ENCODE peak calls at places on chromosomes 7 and 10, in five cellular contexts. A, B, D, M and I are unnamed samples.

GRCh38 chr7:91892821-91893340 is 12.4 kb upstream of the MTERF1 start:
- DNase-seq in D (no peak), B (peak), M (no peak), A (no peak), I (no peak)

GRCh38 chr7:71775648-71776047 is 636.5 kb downstream of the CALN1 start:
- DNase-seq in M (no peak), B (no peak), D (peak), A (no peak), I (no peak)

GRCh38 chr7:64504581-64505120 is 58.2 kb downstream of the ZNF680 start:
- DNase-seq in A (no peak), M (no peak), B (no peak), D (no peak), I (no peak)

GRCh38 chr7:4845740-4846142 is 16.1 kb downstream of the PAPOLB start:
- DNase-seq in B (no peak), M (no peak), A (no peak), D (no peak), I (no peak)

GRCh38 chr7:126185959-126186580 is 1066.7 kb downstream of the GRM8 start:
- DNase-seq in A (no peak), M (no peak), D (no peak), B (no peak), I (no peak)

GRCh38 chr10:43623351-43623750 is 17.1 kb downstream of the ZNF485 start:
- DNase-seq in D (no peak), M (no peak), A (no peak), B (no peak), I (no peak)

GRCh38 chr7:150755473-150756099 is 18.4 kb downstream of the GIMAP5 start:
- DNase-seq in M (no peak), B (no peak), D (no peak), A (no peak), I (no peak)

GRCh38 chr10:70858759-70859158 is 29.6 kb downstream of the PCBD1 start:
- DNase-seq in A (no peak), D (no peak), B (no peak), M (no peak), I (no peak)

GRCh38 chr7:32496052-32496813 is 944 bp downstream of the AVL9 start:
- DNase-seq in M (no peak), A (no peak), D (no peak), B (no peak), I (no peak)

GRCh38 chr7:113694149-113694548 is 224.7 kb downstream of the PPP1R3A start:
- DNase-seq in A (no peak), M (no peak), B (no peak), D (no peak), I (no peak)

GRCh38 chr7:128783143-128783799 is 7.7 kb upstream of the OPN1SW start:
- DNase-seq in D (peak), M (peak), A (no peak), B (no peak), I (no peak)

GRCh38 chr7:76011437-76011836 is 17.0 kb upstream of the TMEM120A start:
- DNase-seq in M (no peak), D (peak), A (no peak), B (no peak), I (no peak)

GRCh38 chr7:152911904-152912303 is 152.4 kb downstream of the ACTR3B start:
- DNase-seq in D (no peak), A (no peak), B (no peak), M (no peak), I (no peak)

GRCh38 chr10:95552680-95553342 is 8.4 kb downstream of the SORBS1 start:
- DNase-seq in B (peak), A (peak), M (no peak), D (no peak), I (no peak)

GRCh38 chr7:73332447-73332846 is 4.5 kb downstream of the FKBP6 start:
- DNase-seq in A (no peak), D (no peak), B (no peak), M (no peak), I (no peak)

GRCh38 chr7:65722361-65722792 is 150.5 kb upstream of the VKORC1L1 start:
- DNase-seq in D (no peak), A (no peak), B (peak), M (no peak), I (no peak)

GRCh38 chr10:98055875-98056516 is 25.6 kb upstream of the CRTAC1 start:
- DNase-seq in A (no peak), M (no peak), B (peak), D (no peak), I (peak)

GRCh38 chr10:84600947-84601346 is 272.6 kb downstream of the CCSER2 start:
- DNase-seq in B (no peak), M (no peak), A (no peak), D (no peak), I (no peak)

GRCh38 chr7:92586403-92586802 is 3.8 kb downstream of the FAM133B start:
- DNase-seq in M (no peak), B (no peak), A (no peak), D (no peak), I (no peak)

GRCh38 chr10:116470768-116471415 is 43.2 kb downstream of the PNLIPRP3 start:
- DNase-seq in M (no peak), B (peak), D (no peak), A (no peak), I (no peak)

GRCh38 chr10:110676016-110676415 is 31.9 kb downstream of the RBM20 start:
- DNase-seq in B (no peak), D (no peak), A (no peak), M (no peak), I (no peak)

GRCh38 chr7:5284304-5285281 is 1.9 kb downstream of the SLC29A4 start:
- DNase-seq in D (no peak), A (no peak), B (peak), M (no peak), I (no peak)

GRCh38 chr7:26620352-26620751 is 244.0 kb downstream of the SKAP2 start:
- DNase-seq in A (no peak), M (no peak), B (peak), D (no peak), I (peak)

GRCh38 chr10:70887804-70888800 is at the start of gene PCBD1:
- DNase-seq in A (peak), M (peak), D (no peak), B (peak), I (no peak)

GRCh38 chr10:132371641-132372081 is 25.3 kb upstream of the PWWP2B start:
- DNase-seq in B (peak), M (no peak), D (no peak), A (no peak), I (no peak)

GRCh38 chr10:86972613-86973380 is 4.5 kb downstream of the ADIRF start:
- DNase-seq in B (no peak), D (no peak), M (no peak), A (no peak), I (no peak)

GRCh38 chr7:130732980-130733865 is 784 bp downstream of the KLF14 start:
- DNase-seq in B (no peak), M (peak), A (no peak), D (no peak), I (no peak)

GRCh38 chr7:33854951-33855350 is 50.4 kb upstream of the BMPER start:
- DNase-seq in B (peak), A (peak), D (no peak), M (no peak), I (peak)

GRCh38 chr7:121872831-121873764 is at the start of gene PTPRZ1:
- DNase-seq in A (no peak), M (no peak), B (no peak), D (no peak), I (no peak)

GRCh38 chr10:87956055-87956454 is 92.6 kb downstream of the PTEN start:
- DNase-seq in D (no peak), M (no peak), B (no peak), A (no peak), I (no peak)

GRCh38 chr7:90645784-90646183 is 49.7 kb downstream of the CDK14 start:
- DNase-seq in B (no peak), D (no peak), M (no peak), A (no peak), I (no peak)

GRCh38 chr10:5395168-5395567 is 9.5 kb downstream of the TUBAL3 start:
- DNase-seq in A (no peak), D (no peak), B (no peak), M (no peak), I (no peak)

GRCh38 chr7:130365511-130366441 is 14.5 kb upstream of the CPA1 start:
- DNase-seq in B (peak), M (no peak), D (no peak), A (peak), I (no peak)

GRCh38 chr10:58027431-58027830 is 240.3 kb downstream of the IPMK start:
- DNase-seq in D (no peak), A (no peak), M (no peak), B (no peak), I (no peak)

GRCh38 chr7:134502463-134502862 is 24.9 kb upstream of the AKR1B10 start:
- DNase-seq in M (no peak), D (no peak), B (peak), A (no peak), I (no peak)

GRCh38 chr10:116521424-116522305 is 24.1 kb upstream of the PNLIP start:
- DNase-seq in B (peak), D (no peak), M (no peak), A (no peak), I (no peak)

GRCh38 chr10:131117011-131117410 is 194.5 kb downstream of the TCERG1L start:
- DNase-seq in B (no peak), M (no peak), A (no peak), D (no peak), I (no peak)
- TF ChIP-seq CTCF in B (no peak), M (no peak), A (no peak), D (no peak), I (no peak)

GRCh38 chr7:106283831-106284515 is 810 bp downstream of the NAMPT start:
- DNase-seq in B (peak), M (peak), D (no peak), A (no peak), I (no peak)
- H3K4me3 ChIP-seq in B (peak), M (peak), D (peak), A (peak), I (peak)

GRCh38 chr10:17599089-17599488 is 18.1 kb downstream of the HACD1 start:
- DNase-seq in D (no peak), B (peak), A (no peak), M (no peak), I (no peak)
- TF ChIP-seq CTCF in D (peak), B (peak), A (peak), M (no peak), I (peak)

GRCh38 chr7:35255417-35255798 is 1.5 kb upstream of the TBX20 start:
- DNase-seq in A (no peak), B (no peak), D (no peak), M (no peak), I (no peak)

GRCh38 chr7:35255909-35256876 is 2.3 kb upstream of the TBX20 start:
- DNase-seq in M (no peak), A (no peak), D (no peak), B (no peak), I (no peak)

GRCh38 chr7:35253182-35253679 is 669 bp downstream of the TBX20 start:
- DNase-seq in D (no peak), M (no peak), B (no peak), A (no peak), I (no peak)

GRCh38 chr7:35253680-35254495 is at the start of gene TBX20:
- DNase-seq in B (no peak), A (peak), D (no peak), M (peak), I (no peak)

DNA sequence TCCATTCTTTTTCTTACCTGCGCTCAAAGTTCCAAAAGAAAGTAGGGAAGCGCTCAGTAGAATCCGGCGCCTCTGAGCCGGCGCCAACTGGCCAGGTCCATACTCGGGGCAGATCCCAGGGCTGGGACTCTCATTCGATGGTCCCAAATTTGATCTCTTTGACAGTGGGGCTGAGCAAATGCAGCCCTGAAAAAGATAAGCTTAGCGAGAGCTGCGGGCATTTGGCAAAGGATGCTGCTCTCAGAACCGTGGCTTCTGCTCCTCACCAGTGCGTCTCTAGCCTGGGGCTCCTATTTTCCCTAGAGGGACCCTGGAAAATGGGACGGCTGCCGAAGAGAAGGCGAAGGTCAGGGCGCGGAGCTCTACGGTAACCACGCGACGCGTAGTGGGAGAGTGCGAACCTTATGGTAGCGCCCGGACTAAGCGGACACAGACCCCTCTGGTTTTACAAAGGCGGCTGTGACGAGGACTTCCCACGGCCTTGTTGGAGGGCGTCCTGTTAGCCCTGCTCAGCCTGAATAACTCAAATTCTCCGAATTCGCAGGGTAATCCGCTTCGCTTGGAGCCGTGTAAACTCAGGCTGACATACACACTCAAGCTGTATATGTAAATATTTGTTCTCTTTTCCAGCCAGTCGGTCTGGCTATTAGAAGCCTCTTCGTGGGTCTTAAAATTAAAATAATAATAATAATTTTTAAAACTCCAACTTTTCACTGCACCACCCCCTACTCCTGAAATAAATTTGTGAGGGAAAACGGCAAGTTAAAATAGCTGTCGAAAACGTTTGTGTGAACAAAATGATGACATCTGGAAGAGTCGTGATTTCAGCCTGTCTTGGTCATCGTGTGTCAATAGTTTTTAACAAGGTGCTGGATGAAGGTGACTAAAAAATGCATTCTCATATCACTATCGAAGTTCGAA is 856 bp upstream of the TBX20 start:
- DNase-seq in A (no peak), B (no peak), D (no peak), M (no peak), I (no peak)
- H3K4me3 ChIP-seq in A (no peak), B (no peak), D (peak), M (no peak), I (peak)

GRCh38 chr7:47534322-47535032 is 47.4 kb downstream of the TNS3 start:
- DNase-seq in B (peak), M (no peak), A (peak), D (no peak), I (no peak)
- TF ChIP-seq CTCF in B (peak), M (no peak), A (peak), D (no peak), I (peak)

GRCh38 chr7:23476286-23477169 is 6.2 kb upstream of the IGF2BP3 start:
- DNase-seq in A (no peak), M (no peak), B (no peak), D (no peak), I (no peak)
- H3K4me3 ChIP-seq in A (no peak), M (no peak), B (no peak), D (no peak), I (no peak)

DNA sequence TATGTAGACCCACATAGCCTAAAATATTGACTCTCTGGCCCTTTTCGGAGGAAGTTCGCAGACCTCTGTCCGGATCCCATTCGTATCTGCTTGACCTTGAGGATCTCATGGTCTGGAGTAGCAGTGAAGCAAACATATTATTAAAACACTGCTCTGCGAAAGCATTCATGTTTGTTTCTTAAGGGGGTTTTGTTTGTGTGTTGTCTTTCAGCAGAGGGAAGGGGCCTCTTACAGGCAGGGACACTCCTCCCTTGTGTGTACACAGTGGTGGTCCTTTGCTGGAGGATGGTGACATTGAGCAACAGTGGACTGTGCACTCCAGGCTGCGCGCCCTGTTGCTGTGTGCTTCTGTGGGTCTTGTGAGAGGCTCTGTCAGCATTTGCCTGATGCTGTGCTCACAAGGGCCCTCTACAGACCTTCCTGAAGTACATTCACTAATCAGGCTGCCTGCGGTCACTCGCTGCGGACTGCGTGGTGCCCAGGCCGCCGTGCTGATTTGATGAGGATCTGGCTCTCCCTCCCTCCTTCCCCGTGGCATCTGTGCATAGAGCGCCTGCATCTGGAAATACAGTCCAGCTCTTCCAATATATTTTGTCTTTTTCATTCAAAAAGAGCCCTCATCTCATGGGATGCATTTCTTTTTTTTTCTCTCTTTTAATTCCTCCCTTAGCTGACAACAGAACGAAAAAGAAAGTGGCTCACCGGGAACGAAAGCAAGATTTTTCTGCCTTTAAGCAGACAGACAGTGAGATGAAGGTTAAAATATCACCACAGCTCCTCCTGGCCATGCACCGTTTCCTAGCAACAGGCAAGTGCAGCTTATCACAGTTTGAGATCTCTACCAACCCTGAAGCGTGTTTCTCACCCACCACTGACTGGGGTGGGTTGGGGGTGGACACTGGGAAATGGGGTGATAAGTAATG is 135.8 kb downstream of the CNNM2 start:
- DNase-seq in A (peak), D (peak), M (no peak), B (peak), I (peak)
- TF ChIP-seq CTCF in A (peak), D (peak), M (no peak), B (peak), I (peak)

GRCh38 chr10:100567826-100568225 is 32.1 kb downstream of the HIF1AN start:
- DNase-seq in D (no peak), B (no peak), M (no peak), A (no peak), I (no peak)

GRCh38 chr10:100571069-100571817 is 35.5 kb downstream of the HIF1AN start:
- DNase-seq in A (no peak), B (no peak), D (no peak), M (no peak), I (no peak)

GRCh38 chr10:100568937-100569336 is 33.2 kb downstream of the HIF1AN start:
- DNase-seq in B (no peak), A (no peak), M (no peak), D (no peak), I (no peak)

GRCh38 chr10:100570518-100570865 is 34.7 kb downstream of the HIF1AN start:
- DNase-seq in A (no peak), M (no peak), D (no peak), B (no peak), I (no peak)

GRCh38 chr10:100569687-100570517 is 34.2 kb downstream of the HIF1AN start:
- DNase-seq in M (no peak), A (no peak), B (no peak), D (no peak), I (no peak)
- H3K4me3 ChIP-seq in M (no peak), A (peak), B (no peak), D (no peak), I (peak)

GRCh38 chr7:47666164-47666862 is 84.4 kb upstream of the TNS3 start:
- DNase-seq in B (no peak), D (no peak), A (no peak), M (no peak), I (no peak)

GRCh38 chr7:47661051-47661714 is 79.3 kb upstream of the TNS3 start:
- DNase-seq in A (no peak), D (no peak), B (no peak), M (no peak), I (no peak)

GRCh38 chr7:47664650-47665049 is 82.7 kb upstream of the TNS3 start:
- DNase-seq in D (no peak), B (no peak), A (peak), M (no peak), I (peak)

GRCh38 chr7:47663239-47663638 is 81.3 kb upstream of the TNS3 start:
- DNase-seq in A (no peak), B (no peak), D (no peak), M (no peak), I (no peak)

DNA sequence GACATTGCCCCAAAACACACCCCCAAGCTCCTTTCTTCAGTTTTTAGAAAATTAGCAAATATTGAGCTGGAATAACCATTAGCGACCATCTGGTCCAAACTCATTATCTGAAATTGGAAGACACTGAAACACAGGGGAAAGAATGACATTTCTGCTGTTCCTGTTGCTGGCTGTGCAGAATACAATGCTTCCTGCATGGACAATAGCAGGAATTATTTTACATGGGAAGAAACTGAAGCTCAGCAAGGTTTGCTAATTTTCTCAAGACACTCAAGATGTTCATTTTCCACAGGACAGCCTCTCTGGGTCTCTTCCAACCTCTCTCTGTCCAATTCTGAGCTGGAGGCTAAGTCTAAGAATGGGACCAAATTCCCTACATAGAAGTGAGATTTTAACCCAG is 81.9 kb upstream of the TNS3 start:
- DNase-seq in D (no peak), B (no peak), A (no peak), M (no peak), I (no peak)
- TF ChIP-seq CTCF in D (no peak), B (no peak), A (no peak), M (no peak), I (no peak)

GRCh38 chr7:116528008-116528789 is 3.4 kb downstream of the CAV1 start:
- DNase-seq in D (peak), A (peak), M (peak), B (peak), I (peak)
- H3K4me3 ChIP-seq in D (peak), A (no peak), M (no peak), B (peak), I (peak)